ENCODE peak calls at places on chromosomes 16 and 17, in five cellular contexts. P, D, Z, F and T are unnamed samples.

GRCh38 chr17:50173335-50173941 is 7.6 kb downstream of the SGCA start:
- DNase-seq in D (no peak), F (no peak), P (peak), Z (no peak), T (no peak)

GRCh38 chr16:69329369-69330285 is 761 bp downstream of the PDF start:
- DNase-seq in P (peak), F (no peak), D (peak), Z (peak), T (no peak)

GRCh38 chr17:74936470-74936799 is 737 bp downstream of the OTOP3 start:
- DNase-seq in P (no peak), F (no peak), D (no peak), Z (no peak), T (no peak)

GRCh38 chr17:43351686-43352085 is 47.1 kb upstream of the ARL4D start:
- DNase-seq in Z (no peak), D (peak), F (no peak), P (no peak), T (no peak)

GRCh38 chr16:67277999-67278772 is 1.1 kb upstream of the PLEKHG4 start:
- DNase-seq in Z (no peak), F (no peak), D (no peak), P (peak), T (no peak)

GRCh38 chr16:59324462-59324861 is 590.3 kb upstream of the GOT2 start:
- DNase-seq in Z (no peak), F (no peak), D (peak), P (no peak), T (no peak)

GRCh38 chr16:78291642-78292041 is 192.2 kb downstream of the WWOX start:
- DNase-seq in F (no peak), P (no peak), Z (no peak), D (no peak), T (no peak)

GRCh38 chr16:12096162-12096781 is 119.7 kb downstream of the SNX29 start:
- DNase-seq in Z (no peak), P (peak), D (no peak), F (no peak), T (no peak)

GRCh38 chr16:53773150-53773846 is 69.3 kb downstream of the FTO start:
- DNase-seq in Z (peak), F (peak), P (peak), D (peak), T (peak)

GRCh38 chr17:81484195-81484979 is 28.2 kb downstream of the ACTG1 start:
- DNase-seq in D (peak), P (peak), F (peak), Z (peak), T (peak)

GRCh38 chr16:79726902-79727301 is 126.4 kb upstream of the MAF start:
- DNase-seq in F (no peak), P (no peak), Z (no peak), D (no peak), T (no peak)

GRCh38 chr17:2282297-2282873 is 21.2 kb downstream of the SMG6 start:
- DNase-seq in Z (no peak), F (no peak), D (peak), P (peak), T (no peak)

GRCh38 chr16:89722392-89723278 is 1.3 kb downstream of the ZNF276 start:
- DNase-seq in F (peak), D (peak), Z (peak), P (no peak), T (peak)

GRCh38 chr17:27603446-27603820 is 27.6 kb upstream of the LGALS9 start:
- DNase-seq in F (no peak), Z (no peak), P (no peak), D (no peak), T (no peak)

GRCh38 chr17:43365356-43365755 is 33.4 kb upstream of the ARL4D start:
- DNase-seq in P (no peak), D (no peak), Z (no peak), F (no peak), T (no peak)

GRCh38 chr16:85615852-85616607 is 2.9 kb downstream of the GSE1 start:
- DNase-seq in P (peak), Z (peak), F (peak), D (peak), T (peak)

GRCh38 chr17:47852113-47852949 is 1.4 kb upstream of the SP6 start:
- DNase-seq in D (no peak), Z (no peak), P (no peak), F (no peak), T (no peak)

GRCh38 chr17:34275881-34276280 is 5.9 kb downstream of the CCL7 start:
- DNase-seq in Z (no peak), P (peak), D (no peak), F (no peak), T (no peak)

GRCh38 chr17:50728112-50728429 is 8.7 kb downstream of the LUC7L3 start:
- DNase-seq in D (no peak), P (no peak), Z (no peak), F (no peak), T (no peak)

GRCh38 chr17:30340957-30341356 is 7.1 kb upstream of the TMIGD1 start:
- DNase-seq in Z (no peak), P (no peak), D (no peak), F (no peak), T (no peak)

GRCh38 chr16:50939356-50939755 is 197.5 kb downstream of the CYLD start:
- DNase-seq in D (no peak), F (no peak), P (no peak), Z (no peak), T (no peak)

GRCh38 chr17:48483471-48484131 is 47.2 kb downstream of the HOXB1 start:
- DNase-seq in Z (no peak), P (peak), D (peak), F (no peak), T (no peak)

GRCh38 chr16:30049871-30050270 is 15.7 kb upstream of the ALDOA start:
- DNase-seq in Z (peak), D (no peak), F (no peak), P (no peak), T (no peak)

GRCh38 chr17:5241861-5242671 is 7.4 kb upstream of the SCIMP start:
- DNase-seq in F (peak), D (no peak), Z (no peak), P (no peak), T (no peak)

GRCh38 chr17:309361-309888 is 43.2 kb downstream of the RPH3AL start:
- DNase-seq in Z (no peak), D (no peak), P (no peak), F (no peak), T (no peak)

GRCh38 chr16:5820472-5820871 is 722.9 kb upstream of the EEF2KMT start:
- DNase-seq in F (no peak), P (no peak), D (no peak), Z (no peak), T (no peak)

GRCh38 chr16:89104303-89104702 is 10.7 kb downstream of the ACSF3 start:
- DNase-seq in D (no peak), Z (no peak), P (no peak), F (no peak), T (no peak)

GRCh38 chr17:29549169-29549935 is 17.5 kb downstream of the ABHD15 start:
- DNase-seq in F (no peak), D (peak), P (no peak), Z (no peak), T (no peak)